ENCODE peak calls at places on chromosomes 2 and 18, in six cellular contexts. One of them, this sample, is unnamed.

GRCh38 chr2:185644828-185645227 is 93.8 kb upstream of the FSIP2 start:
- DNase-seq in IMR-90: no peak
- DNase-seq in hepatocyte: no peak
- DNase-seq in psoas muscle: no peak
- DNase-seq in CD8-positive, alpha-beta memory T cell: no peak
- DNase-seq in esophagus squamous epithelium: no peak
- DNase-seq in this sample: no peak

GRCh38 chr2:189328451-189329249 is 112.6 kb upstream of the WDR75 start:
- DNase-seq in IMR-90: peak; percentile 82
- DNase-seq in hepatocyte: no peak
- DNase-seq in psoas muscle: no peak
- DNase-seq in CD8-positive, alpha-beta memory T cell: no peak
- DNase-seq in esophagus squamous epithelium: no peak
- DNase-seq in this sample: no peak

GRCh38 chr2:157809212-157809611 is 66.9 kb downstream of the ACVR1 start:
- DNase-seq in IMR-90: peak; percentile 71
- DNase-seq in hepatocyte: no peak
- DNase-seq in psoas muscle: no peak
- DNase-seq in CD8-positive, alpha-beta memory T cell: no peak
- DNase-seq in esophagus squamous epithelium: no peak
- DNase-seq in this sample: no peak

GRCh38 chr2:28247326-28247725 is 145.3 kb upstream of the FOSL2 start:
- DNase-seq in IMR-90: no peak
- DNase-seq in hepatocyte: no peak
- DNase-seq in psoas muscle: no peak
- DNase-seq in CD8-positive, alpha-beta memory T cell: no peak
- DNase-seq in esophagus squamous epithelium: no peak
- DNase-seq in this sample: no peak

GRCh38 chr2:136785215-136785614 is 19.9 kb downstream of the THSD7B start:
- DNase-seq in IMR-90: no peak
- DNase-seq in hepatocyte: no peak
- DNase-seq in psoas muscle: no peak
- DNase-seq in CD8-positive, alpha-beta memory T cell: no peak
- DNase-seq in esophagus squamous epithelium: no peak
- DNase-seq in this sample: no peak

GRCh38 chr2:86054539-86055082 is 51.1 kb downstream of the POLR1A start:
- DNase-seq in IMR-90: peak; percentile 52
- DNase-seq in hepatocyte: no peak
- DNase-seq in psoas muscle: no peak
- DNase-seq in CD8-positive, alpha-beta memory T cell: no peak
- DNase-seq in esophagus squamous epithelium: no peak
- DNase-seq in this sample: no peak

GRCh38 chr2:236625156-236625690 is 55.6 kb downstream of the ACKR3 start:
- DNase-seq in IMR-90: no peak
- DNase-seq in hepatocyte: no peak
- DNase-seq in psoas muscle: no peak
- DNase-seq in CD8-positive, alpha-beta memory T cell: no peak
- DNase-seq in esophagus squamous epithelium: no peak
- DNase-seq in this sample: no peak

GRCh38 chr2:53252115-53252514 is 515.5 kb upstream of the CHAC2 start:
- DNase-seq in IMR-90: peak; percentile 27
- DNase-seq in hepatocyte: no peak
- DNase-seq in psoas muscle: no peak
- DNase-seq in CD8-positive, alpha-beta memory T cell: no peak
- DNase-seq in esophagus squamous epithelium: no peak
- DNase-seq in this sample: no peak

GRCh38 chr2:30341500-30342267 is 105.4 kb upstream of the LCLAT1 start:
- DNase-seq in IMR-90: no peak
- DNase-seq in hepatocyte: no peak
- DNase-seq in psoas muscle: no peak
- DNase-seq in CD8-positive, alpha-beta memory T cell: no peak
- DNase-seq in esophagus squamous epithelium: no peak
- DNase-seq in this sample: no peak

GRCh38 chr18:79211844-79212243 is 142.7 kb downstream of the ATP9B start:
- DNase-seq in IMR-90: peak; percentile 22
- DNase-seq in hepatocyte: no peak
- DNase-seq in psoas muscle: no peak
- DNase-seq in CD8-positive, alpha-beta memory T cell: no peak
- DNase-seq in esophagus squamous epithelium: no peak
- DNase-seq in this sample: no peak

GRCh38 chr2:106144621-106145331 is 49.3 kb downstream of the UXS1 start:
- DNase-seq in IMR-90: no peak
- DNase-seq in hepatocyte: no peak
- DNase-seq in psoas muscle: no peak
- DNase-seq in CD8-positive, alpha-beta memory T cell: peak; percentile 45
- DNase-seq in esophagus squamous epithelium: no peak
- DNase-seq in this sample: no peak

GRCh38 chr2:97870396-97870843 is 125.3 kb downstream of the TMEM131 start:
- DNase-seq in IMR-90: peak; percentile 89
- DNase-seq in hepatocyte: peak; percentile 25
- DNase-seq in psoas muscle: no peak
- DNase-seq in CD8-positive, alpha-beta memory T cell: no peak
- DNase-seq in esophagus squamous epithelium: no peak
- DNase-seq in this sample: no peak

GRCh38 chr2:171762879-171763573 is 75.8 kb downstream of the DYNC1I2 start:
- DNase-seq in IMR-90: peak; percentile 49
- DNase-seq in hepatocyte: no peak
- DNase-seq in psoas muscle: no peak
- DNase-seq in CD8-positive, alpha-beta memory T cell: no peak
- DNase-seq in esophagus squamous epithelium: no peak
- DNase-seq in this sample: no peak

GRCh38 chr2:113136828-113137775 is 9.7 kb downstream of the IL1RN start:
- DNase-seq in IMR-90: peak; percentile 42
- DNase-seq in hepatocyte: peak; percentile 73
- DNase-seq in psoas muscle: no peak
- DNase-seq in CD8-positive, alpha-beta memory T cell: no peak
- DNase-seq in esophagus squamous epithelium: no peak
- DNase-seq in this sample: no peak

GRCh38 chr2:8662239-8662879 is 19.5 kb upstream of the ID2 start:
- DNase-seq in IMR-90: peak; percentile 90
- DNase-seq in hepatocyte: peak; percentile 49
- DNase-seq in psoas muscle: no peak
- DNase-seq in CD8-positive, alpha-beta memory T cell: no peak
- DNase-seq in esophagus squamous epithelium: no peak
- DNase-seq in this sample: no peak

GRCh38 chr2:147275943-147276342 is 568.9 kb upstream of the ACVR2A start:
- DNase-seq in IMR-90: no peak
- DNase-seq in hepatocyte: peak; percentile 10
- DNase-seq in psoas muscle: no peak
- DNase-seq in CD8-positive, alpha-beta memory T cell: no peak
- DNase-seq in esophagus squamous epithelium: no peak
- DNase-seq in this sample: no peak

GRCh38 chr2:127577208-127577475 is 41.7 kb downstream of the MYO7B start:
- DNase-seq in IMR-90: no peak
- DNase-seq in hepatocyte: no peak
- DNase-seq in psoas muscle: no peak
- DNase-seq in CD8-positive, alpha-beta memory T cell: no peak
- DNase-seq in esophagus squamous epithelium: no peak
- DNase-seq in this sample: no peak

GRCh38 chr18:56727399-56727798 is 76.2 kb downstream of the WDR7 start:
- DNase-seq in IMR-90: no peak
- DNase-seq in hepatocyte: no peak
- DNase-seq in psoas muscle: no peak
- DNase-seq in CD8-positive, alpha-beta memory T cell: no peak
- DNase-seq in esophagus squamous epithelium: no peak
- DNase-seq in this sample: no peak

GRCh38 chr2:233033672-233034071 is 1.2 kb downstream of the NEU2 start:
- DNase-seq in IMR-90: peak; percentile 52
- DNase-seq in hepatocyte: no peak
- DNase-seq in psoas muscle: no peak
- DNase-seq in CD8-positive, alpha-beta memory T cell: no peak
- DNase-seq in esophagus squamous epithelium: no peak
- DNase-seq in this sample: no peak

GRCh38 chr18:48828713-48829442 is 121.9 kb downstream of the SMAD7 start:
- DNase-seq in IMR-90: no peak
- DNase-seq in hepatocyte: peak; percentile 69
- DNase-seq in psoas muscle: no peak
- DNase-seq in CD8-positive, alpha-beta memory T cell: no peak
- DNase-seq in esophagus squamous epithelium: no peak
- DNase-seq in this sample: no peak

GRCh38 chr18:48868468-48869466 is 82.0 kb downstream of the SMAD7 start:
- DNase-seq in IMR-90: peak; percentile 34
- DNase-seq in hepatocyte: peak; percentile 81
- DNase-seq in psoas muscle: no peak
- DNase-seq in CD8-positive, alpha-beta memory T cell: no peak
- DNase-seq in esophagus squamous epithelium: no peak
- DNase-seq in this sample: no peak

GRCh38 chr2:10654069-10654468 is 35.7 kb downstream of the NOL10 start:
- DNase-seq in IMR-90: peak; percentile 37
- DNase-seq in hepatocyte: peak; percentile 34
- DNase-seq in psoas muscle: no peak
- DNase-seq in CD8-positive, alpha-beta memory T cell: no peak
- DNase-seq in esophagus squamous epithelium: no peak
- DNase-seq in this sample: no peak

GRCh38 chr2:10658914-10659257 is 30.9 kb downstream of the NOL10 start:
- DNase-seq in IMR-90: peak; percentile 8
- DNase-seq in hepatocyte: no peak
- DNase-seq in psoas muscle: no peak
- DNase-seq in CD8-positive, alpha-beta memory T cell: no peak
- DNase-seq in esophagus squamous epithelium: no peak
- DNase-seq in this sample: no peak

GRCh38 chr2:10658041-10658913 is 31.5 kb downstream of the NOL10 start:
- DNase-seq in IMR-90: peak; percentile 82
- DNase-seq in hepatocyte: no peak
- DNase-seq in psoas muscle: no peak
- DNase-seq in CD8-positive, alpha-beta memory T cell: no peak
- DNase-seq in esophagus squamous epithelium: no peak
- DNase-seq in this sample: no peak

GRCh38 chr2:10655841-10656225 is 33.9 kb downstream of the NOL10 start:
- DNase-seq in IMR-90: no peak
- DNase-seq in hepatocyte: no peak
- DNase-seq in psoas muscle: no peak
- DNase-seq in CD8-positive, alpha-beta memory T cell: no peak
- DNase-seq in esophagus squamous epithelium: no peak
- DNase-seq in this sample: no peak

DNA sequence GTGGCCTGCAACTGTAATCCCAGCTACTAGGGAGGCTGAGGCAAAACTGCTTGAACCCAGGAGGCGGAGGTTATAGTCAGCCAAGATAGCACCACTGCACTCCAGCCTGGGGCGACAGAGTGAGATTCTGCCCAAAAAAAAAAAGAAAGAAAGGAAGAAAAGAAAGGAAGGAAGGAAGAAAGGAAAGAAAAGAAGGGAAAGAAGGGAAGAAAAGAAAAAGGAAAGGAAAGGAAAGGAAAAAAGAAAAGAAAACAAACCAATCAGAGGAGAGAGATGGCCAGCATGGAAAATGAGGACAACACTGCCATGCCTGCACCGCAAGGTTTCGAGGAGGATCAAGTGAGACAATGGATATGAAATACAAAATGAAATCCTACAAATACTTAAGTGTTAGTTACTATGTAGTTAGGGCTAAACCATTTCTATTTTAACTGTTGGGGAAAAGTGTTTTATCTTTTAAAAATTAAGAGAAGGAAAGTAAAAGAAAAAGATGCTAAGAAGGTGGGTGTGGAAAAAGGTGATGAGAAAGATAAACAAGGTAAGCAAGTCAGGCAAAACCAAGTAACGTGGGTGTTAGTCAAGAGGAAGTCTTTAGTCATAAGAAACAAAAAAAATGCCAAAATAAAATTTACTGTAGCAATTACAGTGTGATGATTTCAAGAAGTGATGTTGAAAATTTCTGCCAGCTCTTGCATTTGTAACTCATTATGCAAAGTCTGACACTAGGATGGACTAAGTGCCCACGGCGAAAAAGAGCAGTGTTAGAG is 34.5 kb downstream of the NOL10 start:
- DNase-seq in IMR-90: no peak
- DNase-seq in hepatocyte: no peak
- DNase-seq in psoas muscle: no peak
- DNase-seq in CD8-positive, alpha-beta memory T cell: no peak
- DNase-seq in esophagus squamous epithelium: no peak
- DNase-seq in this sample: no peak
- H3K4me1 ChIP-seq in IMR-90: peaks cover 6% of the 10 kb centered on the region
- H3K4me1 ChIP-seq in hepatocyte: no peaks in the 10 kb centered on the region
- H3K4me1 ChIP-seq in psoas muscle: no peaks in the 10 kb centered on the region
- H3K4me1 ChIP-seq in CD8-positive, alpha-beta memory T cell: peaks cover 13% of the 10 kb centered on the region
- H3K4me1 ChIP-seq in esophagus squamous epithelium: no peaks in the 10 kb centered on the region
- H3K4me1 ChIP-seq in this sample: no peaks in the 10 kb centered on the region

DNA sequence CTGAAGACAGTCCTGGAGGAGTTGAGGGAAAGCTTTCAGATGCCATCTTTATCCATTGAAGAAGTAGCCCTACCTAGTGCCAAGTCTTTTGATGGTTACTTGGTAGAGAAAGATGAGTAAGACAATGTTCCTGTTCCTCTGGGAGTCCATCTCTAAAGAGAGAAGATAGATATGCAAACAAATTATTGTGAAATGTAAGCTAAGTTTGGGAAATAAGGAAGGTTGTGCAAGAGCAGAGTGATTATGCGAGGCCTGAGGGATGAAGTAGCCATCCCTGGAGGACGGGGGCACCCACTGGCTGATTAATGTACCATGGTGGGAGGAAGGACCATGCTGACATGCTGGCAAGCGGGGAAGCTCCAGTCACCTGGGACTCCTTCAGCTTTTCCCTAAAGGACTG is 994 bp upstream of the DTNA start:
- DNase-seq in IMR-90: peak; percentile 87
- DNase-seq in hepatocyte: no peak
- DNase-seq in psoas muscle: peak; percentile 27
- DNase-seq in CD8-positive, alpha-beta memory T cell: no peak
- DNase-seq in esophagus squamous epithelium: no peak
- DNase-seq in this sample: no peak
- H3K4me1 ChIP-seq in IMR-90: peaks cover 7% of the 10 kb centered on the region
- H3K4me1 ChIP-seq in hepatocyte: peaks cover 9% of the 10 kb centered on the region
- H3K4me1 ChIP-seq in psoas muscle: peaks cover 50% of the 10 kb centered on the region
- H3K4me1 ChIP-seq in CD8-positive, alpha-beta memory T cell: no peaks in the 10 kb centered on the region
- H3K4me1 ChIP-seq in esophagus squamous epithelium: no peaks in the 10 kb centered on the region
- H3K4me1 ChIP-seq in this sample: peaks cover 59% of the 10 kb centered on the region

DNA sequence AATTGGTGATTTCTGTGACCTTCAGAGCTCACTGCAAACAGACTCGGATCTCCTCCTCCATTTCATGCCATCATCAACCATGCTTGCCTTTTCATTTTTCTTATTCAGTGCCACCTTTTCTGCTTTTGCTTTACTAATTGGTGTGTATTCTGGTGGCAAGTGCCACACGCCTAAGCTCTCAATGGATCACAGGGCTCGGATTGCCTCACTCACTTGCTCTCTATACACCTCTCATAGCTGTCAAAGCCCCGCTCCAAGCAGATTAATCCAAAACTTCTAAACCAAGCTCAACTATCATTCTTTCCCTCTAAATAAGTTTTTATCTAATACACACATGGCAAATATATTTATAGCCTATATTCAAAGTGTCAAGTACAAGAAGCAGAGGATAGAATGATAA is 86.4 kb downstream of the PLEKHM3 start:
- DNase-seq in IMR-90: no peak
- DNase-seq in hepatocyte: no peak
- DNase-seq in psoas muscle: no peak
- DNase-seq in CD8-positive, alpha-beta memory T cell: no peak
- DNase-seq in esophagus squamous epithelium: no peak
- DNase-seq in this sample: no peak
- H3K4me1 ChIP-seq in IMR-90: no peaks in the 10 kb centered on the region
- H3K4me1 ChIP-seq in hepatocyte: peaks cover 21% of the 10 kb centered on the region
- H3K4me1 ChIP-seq in psoas muscle: no peaks in the 10 kb centered on the region
- H3K4me1 ChIP-seq in CD8-positive, alpha-beta memory T cell: no peaks in the 10 kb centered on the region
- H3K4me1 ChIP-seq in esophagus squamous epithelium: no peaks in the 10 kb centered on the region
- H3K4me1 ChIP-seq in this sample: no peaks in the 10 kb centered on the region

DNA sequence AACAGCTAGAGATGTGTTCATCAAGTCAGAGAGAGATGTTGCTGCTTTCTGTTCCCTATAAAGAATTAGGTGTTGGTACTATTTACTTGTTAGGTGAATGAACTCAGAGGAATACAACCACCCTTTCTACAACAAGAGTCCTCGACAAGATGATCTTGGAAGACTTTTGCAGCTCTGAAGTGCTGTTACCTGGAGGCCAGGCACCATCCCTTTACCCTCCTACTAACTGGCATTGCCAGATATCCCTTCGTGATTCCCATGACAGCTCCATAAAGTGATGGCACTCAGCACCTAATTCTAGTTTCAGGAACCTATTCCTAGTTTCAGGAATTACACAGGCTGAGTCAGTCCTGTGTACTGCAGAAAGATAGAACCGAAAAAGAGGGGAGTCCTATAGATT is 9.9 kb downstream of the ARPC2 start:
- DNase-seq in IMR-90: no peak
- DNase-seq in hepatocyte: no peak
- DNase-seq in psoas muscle: no peak
- DNase-seq in CD8-positive, alpha-beta memory T cell: no peak
- DNase-seq in esophagus squamous epithelium: no peak
- DNase-seq in this sample: no peak
- H3K4me1 ChIP-seq in IMR-90: peaks cover 19% of the 10 kb centered on the region
- H3K4me1 ChIP-seq in hepatocyte: peaks cover 36% of the 10 kb centered on the region
- H3K4me1 ChIP-seq in psoas muscle: peaks cover 61% of the 10 kb centered on the region
- H3K4me1 ChIP-seq in CD8-positive, alpha-beta memory T cell: peaks cover 81% of the 10 kb centered on the region
- H3K4me1 ChIP-seq in esophagus squamous epithelium: peaks cover 26% of the 10 kb centered on the region
- H3K4me1 ChIP-seq in this sample: peaks cover 45% of the 10 kb centered on the region